ENCODE peak calls at places on chromosomes 11 and 22, in ten cellular contexts. Y is esophagus squamous epithelium; Z is left ventricle myocardium inferior; F is heart left ventricle; V is CD8-positive, alpha-beta T cell; X is H1; L is ovary; Q is thoracic aorta; A is fibroblast of lung; H is A549. C is an unnamed sample.

GRCh38 chr11:67441731-67442401 is 1.4 kb downstream of the CORO1B start:
- DNase-seq in L (peak), H (no peak), Q (no peak), X (no peak), A (no peak), V (peak), Z (no peak), Y (no peak), F (no peak), C (no peak)

GRCh38 chr11:43987384-43988039 is 45.1 kb downstream of the C11orf96 start:
- DNase-seq in Z (peak), F (peak), A (peak), H (no peak), Y (no peak), L (peak), Q (peak), X (no peak), V (no peak), C (peak)

GRCh38 chr22:32355760-32356159 is 1.9 kb upstream of the RFPL3 start:
- DNase-seq in L (no peak), Z (no peak), X (no peak), H (peak), F (no peak), Y (no peak), V (no peak), Q (no peak), A (no peak), C (no peak)

GRCh38 chr22:27108425-27109114 is 451.2 kb downstream of the MIAT start:
- DNase-seq in A (peak), Q (no peak), X (no peak), Y (no peak), V (no peak), H (peak), F (no peak), L (peak), Z (no peak), C (peak)

GRCh38 chr22:40036591-40037225 is 42.0 kb downstream of the FAM83F start:
- DNase-seq in V (peak), X (peak), Z (peak), A (peak), F (peak), Y (no peak), L (no peak), H (peak), Q (no peak), C (peak)

GRCh38 chr11:47104337-47104950 is 72.2 kb downstream of the ARFGAP2 start:
- DNase-seq in Z (no peak), A (peak), V (no peak), Y (no peak), F (no peak), H (no peak), X (no peak), L (no peak), Q (no peak), C (peak)

GRCh38 chr11:17066691-17067090 is 10.8 kb downstream of the RPS13 start:
- DNase-seq in Q (no peak), F (no peak), V (no peak), Y (no peak), A (no peak), H (no peak), L (no peak), X (no peak), Z (no peak), C (no peak)

GRCh38 chr11:2156416-2157182 is 4.4 kb downstream of the INS start:
- DNase-seq in V (peak), Q (peak), Z (peak), F (peak), X (peak), Y (no peak), H (peak), L (peak), A (peak), C (peak)

GRCh38 chr11:79243412-79244174 is 197.2 kb downstream of the TENM4 start:
- DNase-seq in Q (no peak), Y (no peak), A (no peak), X (no peak), L (peak), F (no peak), V (no peak), Z (no peak), H (peak), C (no peak)

GRCh38 chr22:47715866-47716578 is 953.6 kb downstream of the TBC1D22A start:
- DNase-seq in Y (no peak), F (no peak), V (no peak), L (no peak), Q (no peak), X (peak), A (no peak), Z (no peak), H (no peak), C (no peak)

GRCh38 chr11:29934115-29934638 is 82.7 kb downstream of the KCNA4 start:
- DNase-seq in F (no peak), X (no peak), Y (no peak), A (no peak), L (no peak), V (no peak), H (no peak), Q (no peak), Z (no peak), C (no peak)

GRCh38 chr11:69295079-69295994 is 1.4 kb downstream of the MYEOV start:
- DNase-seq in Q (no peak), Y (no peak), V (no peak), L (no peak), F (no peak), H (peak), Z (no peak), A (no peak), X (no peak), C (no peak)
- H3K4me3 ChIP-seq in Q (no peak), Y (peak), V (no peak), L (no peak), F (no peak), H (peak), Z (no peak), A (no peak), X (no peak), C (no peak)

GRCh38 chr11:70735976-70736375 is 337.6 kb downstream of the CTTN start:
- DNase-seq in H (no peak), Y (no peak), L (no peak), V (no peak), Z (no peak), A (no peak), F (no peak), X (no peak), Q (no peak), C (no peak)
- TF ChIP-seq CTCF in H (no peak), Y (no peak), L (no peak), V (no peak), Z (no peak), A (no peak), F (no peak), X (no peak), Q (no peak), C (no peak)

DNA sequence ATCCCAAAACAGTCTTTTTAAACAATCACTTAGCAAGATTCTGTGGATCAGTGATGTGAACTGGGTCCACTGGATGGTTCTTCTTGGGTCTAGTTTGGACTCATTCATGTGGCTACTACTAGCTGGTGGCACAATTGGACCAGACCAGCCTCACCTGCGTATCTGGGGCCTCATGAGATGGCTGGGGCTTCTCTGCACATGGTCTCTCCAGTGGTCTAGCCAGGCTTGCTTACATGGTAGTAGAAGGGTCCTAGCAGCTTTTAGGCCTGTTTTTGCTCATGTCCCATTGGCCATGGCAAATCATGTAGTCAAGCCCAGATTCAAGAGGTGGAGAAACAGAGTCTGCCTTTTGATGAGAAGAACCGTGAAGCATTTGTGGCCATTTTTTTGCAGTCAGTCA is 94.0 kb downstream of the RRAS2 start:
- DNase-seq in L (no peak), X (peak), H (no peak), Z (no peak), Y (no peak), V (no peak), F (no peak), A (no peak), Q (no peak), C (no peak)
- H3K4me3 ChIP-seq in L (no peak), X (no peak), H (no peak), Z (no peak), Y (no peak), V (no peak), F (no peak), A (no peak), Q (no peak), C (no peak)

DNA sequence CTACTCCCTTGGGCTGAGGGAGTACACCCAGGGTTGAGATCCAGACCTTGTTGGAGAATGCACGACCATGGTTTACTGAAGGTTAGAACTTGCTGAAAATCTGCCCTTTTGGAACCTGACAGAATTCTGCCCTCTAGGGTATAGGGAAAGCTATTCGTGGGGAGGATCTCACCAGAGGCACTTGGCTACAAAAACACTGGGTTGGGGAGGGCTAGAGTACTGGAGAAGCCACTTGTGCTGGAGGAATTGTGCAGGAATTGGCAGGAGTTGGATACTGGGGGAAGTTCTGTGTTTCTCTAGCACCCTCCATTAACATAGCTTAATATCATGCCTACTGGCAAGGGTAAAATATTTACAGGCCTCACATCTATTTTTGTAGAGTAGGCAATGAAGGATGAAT is 55.8 kb downstream of the PPME1 start:
- DNase-seq in H (no peak), V (no peak), X (no peak), Z (no peak), Q (no peak), L (no peak), F (no peak), A (no peak), Y (no peak), C (no peak)
- TF ChIP-seq CTCF in H (peak), V (no peak), X (peak), Z (no peak), Q (no peak), L (no peak), F (no peak), A (no peak), Y (no peak), C (no peak)

GRCh38 chr11:107014871-107015270 is 3.4 kb downstream of the GUCY1A2 start:
- DNase-seq in L (no peak), H (no peak), A (peak), Z (no peak), Q (no peak), F (no peak), V (no peak), X (no peak), Y (no peak), C (peak)

GRCh38 chr11:107018274-107018901 is at the start of gene GUCY1A2:
- DNase-seq in L (peak), V (no peak), Y (no peak), F (peak), Z (peak), H (peak), X (peak), A (peak), Q (no peak), C (no peak)

GRCh38 chr11:107017433-107018227 is 646 bp downstream of the GUCY1A2 start:
- DNase-seq in F (peak), X (peak), A (peak), H (peak), V (no peak), L (peak), Q (no peak), Y (no peak), Z (peak), C (no peak)

GRCh38 chr11:107017104-107017432 is 1.2 kb downstream of the GUCY1A2 start:
- DNase-seq in F (no peak), L (no peak), Q (no peak), Y (no peak), Z (no peak), A (no peak), X (no peak), H (no peak), V (no peak), C (no peak)

DNA sequence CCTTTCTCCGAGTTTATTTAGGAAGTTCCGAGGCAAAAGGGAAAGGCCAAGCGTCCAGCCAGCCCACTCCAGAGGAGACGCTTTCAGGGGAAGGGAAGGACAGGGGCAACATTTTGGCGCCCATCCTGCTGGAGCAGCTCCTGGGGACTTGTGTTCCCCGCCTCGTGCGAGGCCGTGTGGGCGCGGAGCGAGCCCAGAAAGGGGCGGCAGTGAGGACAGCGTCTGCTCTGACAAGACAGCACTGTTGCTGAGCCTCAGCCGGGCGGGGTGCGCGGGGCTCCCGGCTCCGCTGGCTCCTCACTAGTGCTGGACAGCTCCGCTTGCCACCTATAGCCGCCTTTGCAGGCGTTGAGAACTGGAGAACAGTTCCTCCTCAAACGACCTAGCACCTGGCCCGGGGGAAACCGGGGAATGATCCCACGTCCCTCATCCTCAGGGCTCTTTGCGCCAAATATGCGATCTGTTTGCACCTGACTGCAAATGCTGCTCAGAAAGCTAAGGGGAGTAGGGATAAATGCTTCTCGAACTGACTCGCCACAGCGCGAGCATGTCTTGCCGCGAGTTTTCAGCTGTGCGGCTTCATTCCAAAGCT is 722 bp upstream of the GUCY1A2 start:
- DNase-seq in L (peak), Y (no peak), H (peak), X (peak), Z (peak), F (peak), A (peak), Q (no peak), V (no peak), C (peak)
- H3K4me3 ChIP-seq in L (peak), Y (peak), H (peak), X (peak), Z (peak), F (peak), A (peak), Q (peak), V (no peak), C (peak)

DNA sequence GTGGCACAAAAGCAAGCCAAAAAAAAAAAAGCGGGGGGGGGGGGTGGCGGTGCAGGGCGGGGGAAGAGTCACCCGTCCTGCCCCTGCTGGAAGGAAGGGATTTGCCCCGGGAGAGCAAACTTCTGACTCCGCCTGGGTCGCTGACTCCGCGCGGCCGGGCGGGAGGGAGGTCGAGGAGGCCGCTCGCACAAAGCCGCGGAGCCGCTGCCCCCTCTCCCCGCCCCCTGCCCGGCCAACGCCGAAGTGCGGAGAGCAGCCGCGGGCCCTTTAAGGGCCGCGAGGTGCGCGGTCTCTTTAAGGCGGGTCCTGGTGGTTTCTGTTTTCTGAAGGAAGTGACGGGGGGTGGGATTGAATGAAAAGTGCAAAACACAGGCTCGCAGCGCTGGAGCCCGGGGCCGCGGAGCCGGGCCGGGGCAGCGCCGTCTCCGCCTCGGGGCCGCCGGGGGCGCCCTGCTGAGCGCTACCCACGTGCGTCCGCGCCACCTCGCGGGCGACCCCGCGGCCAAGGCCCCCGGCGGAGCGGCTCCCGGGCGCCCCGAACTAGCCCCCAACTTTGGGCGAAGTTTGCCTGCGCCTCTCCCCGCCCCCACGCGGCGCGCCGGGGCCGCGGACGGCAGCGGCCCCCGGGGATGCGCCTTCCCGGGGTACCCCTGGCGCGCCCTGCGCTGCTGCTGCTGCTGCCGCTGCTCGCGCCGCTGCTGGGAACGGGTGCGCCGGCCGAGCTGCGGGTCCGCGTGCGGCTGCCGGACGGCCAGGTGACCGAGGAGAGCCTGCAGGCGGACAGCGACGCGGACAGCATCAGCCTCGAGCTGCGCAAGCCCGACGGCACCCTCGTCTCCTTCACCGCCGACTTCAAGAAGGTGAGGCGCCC is at the start of gene OAF:
- DNase-seq in Q (no peak), X (peak), V (peak), Y (no peak), H (peak), A (peak), Z (peak), F (peak), L (peak), C (peak)
- TF ChIP-seq CTCF in Q (peak), X (no peak), V (no peak), Y (peak), H (peak), A (no peak), Z (peak), F (peak), L (peak), C (peak)

GRCh38 chr11:12694182-12694531 is 19.9 kb downstream of the TEAD1 start:
- DNase-seq in F (no peak), X (no peak), Y (no peak), L (no peak), H (peak), Z (no peak), V (no peak), A (no peak), Q (no peak), C (peak)
- H3K4me3 ChIP-seq in F (peak), X (no peak), Y (no peak), L (peak), H (peak), Z (peak), V (no peak), A (peak), Q (peak), C (peak)

C was measured in fibroblast of the aortic adventitia.